ENCODE peak calls at places on chromosomes 4 and X, in seven cellular contexts. D, H, M, O, E, J and Q are unnamed samples.

GRCh38 chr4:158446106-158446505 is 75.6 kb upstream of the RXFP1 start:
- DNase-seq in D (no peak), H (peak), M (no peak), O (no peak), E (peak), J (no peak), Q (peak)

GRCh38 chr4:5615496-5616075 is 92.8 kb downstream of the EVC2 start:
- DNase-seq in D (no peak), H (no peak), M (no peak), O (peak), E (no peak), J (no peak), Q (no peak)

GRCh38 chr4:148795156-148795864 is 353.1 kb upstream of the NR3C2 start:
- DNase-seq in D (no peak), H (no peak), M (peak), O (peak), E (no peak), J (no peak), Q (peak)

GRCh38 chr4:154497901-154498300 is 6.3 kb upstream of the DCHS2 start:
- DNase-seq in D (no peak), H (no peak), M (no peak), O (no peak), E (no peak), J (no peak), Q (peak)

GRCh38 chr4:86264269-86264668 is 95.6 kb downstream of the MAPK10 start:
- DNase-seq in D (no peak), H (no peak), M (no peak), O (no peak), E (no peak), J (no peak), Q (no peak)

GRCh38 chr4:73439445-73439844 is 3.4 kb downstream of the AFP start:
- DNase-seq in D (no peak), H (no peak), M (no peak), O (no peak), E (no peak), J (no peak), Q (no peak)

GRCh38 chrX:45422216-45422925 is 221.7 kb upstream of the DIPK2B start:
- DNase-seq in D (no peak), H (no peak), M (peak), O (no peak), E (no peak), J (no peak), Q (no peak)

GRCh38 chr4:23768541-23768940 is 121.3 kb downstream of the PPARGC1A start:
- DNase-seq in D (no peak), H (no peak), M (no peak), O (no peak), E (no peak), J (no peak), Q (no peak)

GRCh38 chr4:169810325-169811323 is 52.9 kb upstream of the HPF1 start:
- DNase-seq in D (no peak), H (peak), M (peak), O (peak), E (peak), J (peak), Q (no peak)

DNA sequence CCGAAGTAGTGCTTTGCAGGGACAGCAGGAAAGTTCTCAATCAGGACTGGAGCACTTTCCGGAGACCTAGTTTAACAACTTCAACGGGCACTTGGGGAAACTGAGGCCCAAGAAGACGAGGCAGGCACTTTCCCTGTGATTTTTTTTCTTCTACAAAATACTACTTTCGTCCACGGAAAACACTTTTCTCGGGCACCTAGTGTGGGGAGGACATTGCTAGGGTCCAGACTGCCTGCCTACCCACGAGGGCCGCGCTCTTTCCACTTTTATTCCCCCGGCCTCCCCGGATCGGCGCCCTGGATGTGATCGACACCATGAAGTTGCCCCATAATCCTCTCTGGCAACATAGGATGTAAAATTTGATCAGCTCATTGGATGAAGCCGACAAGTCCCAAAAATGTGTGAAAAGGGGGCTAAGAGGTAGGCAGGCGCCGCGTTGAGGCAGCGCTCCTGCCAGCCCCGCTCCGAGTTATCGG is 125.5 kb upstream of the CXorf66 start:
- DNase-seq in D (no peak), H (no peak), M (no peak), O (peak), E (no peak), J (no peak), Q (no peak)
- H3K4me3 ChIP-seq in D (no peak), H (no peak), M (peak), O (no peak), E (peak), J (no peak), Q (no peak)

GRCh38 chrX:27915617-27916016 is 65.6 kb downstream of the DCAF8L1 start:
- DNase-seq in D (no peak), H (no peak), M (no peak), O (no peak), E (peak), J (no peak), Q (no peak)
- H3K4me3 ChIP-seq in D (no peak), H (no peak), M (no peak), O (no peak), E (no peak), J (no peak), Q (no peak)

GRCh38 chr4:80264825-80265224 is 1.6 kb upstream of the FGF5 start:
- DNase-seq in D (no peak), H (no peak), M (no peak), O (no peak), E (no peak), J (no peak), Q (no peak)
- H3K4me3 ChIP-seq in D (no peak), H (no peak), M (no peak), O (no peak), E (peak), J (no peak), Q (peak)

DNA sequence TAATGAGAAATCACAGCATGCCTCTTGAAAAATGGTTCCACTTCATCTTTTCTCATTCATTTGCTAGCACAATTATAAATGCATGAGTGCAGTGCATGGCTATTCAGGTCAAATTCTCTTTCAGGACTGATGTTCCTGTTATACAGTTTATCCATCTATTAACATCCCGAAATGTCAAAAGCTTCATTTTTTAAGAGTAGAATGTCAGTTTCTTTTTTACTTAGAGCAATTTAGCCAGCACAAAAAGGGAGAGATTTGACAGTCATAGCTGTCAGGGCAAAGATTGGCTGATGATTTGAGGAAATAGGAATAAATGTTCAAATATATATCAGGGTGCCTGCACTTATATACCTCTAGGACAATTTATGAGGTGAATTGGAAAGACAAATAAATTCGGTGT is 135.2 kb downstream of the ADGRL3 start:
- DNase-seq in D (no peak), H (no peak), M (no peak), O (no peak), E (no peak), J (no peak), Q (no peak)
- H3K4me3 ChIP-seq in D (no peak), H (no peak), M (no peak), O (no peak), E (no peak), J (no peak), Q (no peak)

DNA sequence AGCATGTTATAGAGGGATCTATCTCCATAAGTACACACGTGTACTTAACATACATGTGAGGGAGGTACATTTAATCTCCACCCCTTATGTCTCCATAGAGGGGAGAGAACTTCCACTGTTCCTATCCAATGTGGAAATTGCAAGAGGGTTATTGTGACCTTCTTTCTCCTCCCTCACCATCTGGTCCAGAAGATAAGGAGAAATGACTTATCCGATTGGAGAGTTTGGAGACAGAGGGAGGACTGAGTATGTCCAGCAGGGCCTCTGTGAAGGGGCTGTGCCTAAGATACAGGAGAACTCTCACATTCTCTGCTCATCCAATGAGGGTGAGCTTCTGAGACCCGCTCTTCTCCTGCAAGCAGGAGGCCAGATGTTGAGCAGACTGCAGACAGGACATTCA is 113.1 kb downstream of the QDPR start:
- DNase-seq in D (no peak), H (no peak), M (no peak), O (no peak), E (no peak), J (no peak), Q (no peak)
- H3K4me3 ChIP-seq in D (no peak), H (no peak), M (no peak), O (no peak), E (no peak), J (no peak), Q (no peak)

GRCh38 chrX:125203379-125203736 is 116.3 kb upstream of the TEX13C start:
- DNase-seq in D (no peak), H (no peak), M (no peak), O (peak), E (no peak), J (no peak), Q (peak)
- H3K4me3 ChIP-seq in D (peak), H (no peak), M (no peak), O (no peak), E (no peak), J (peak), Q (peak)

GRCh38 chr4:42637861-42638260 is 19.0 kb downstream of the ATP8A1 start:
- DNase-seq in D (no peak), H (no peak), M (no peak), O (no peak), E (no peak), J (no peak), Q (no peak)

GRCh38 chr4:42637104-42637503 is 19.8 kb downstream of the ATP8A1 start:
- DNase-seq in D (no peak), H (no peak), M (no peak), O (no peak), E (no peak), J (no peak), Q (no peak)

GRCh38 chr4:42640613-42641012 is 16.3 kb downstream of the ATP8A1 start:
- DNase-seq in D (no peak), H (no peak), M (no peak), O (no peak), E (no peak), J (no peak), Q (no peak)

GRCh38 chr4:42638276-42638675 is 18.6 kb downstream of the ATP8A1 start:
- DNase-seq in D (no peak), H (no peak), M (no peak), O (no peak), E (no peak), J (no peak), Q (peak)

GRCh38 chr4:42638993-42639392 is 17.9 kb downstream of the ATP8A1 start:
- DNase-seq in D (no peak), H (no peak), M (no peak), O (no peak), E (no peak), J (peak), Q (no peak)
- H3K4me3 ChIP-seq in D (no peak), H (no peak), M (no peak), O (no peak), E (no peak), J (peak), Q (no peak)

DNA sequence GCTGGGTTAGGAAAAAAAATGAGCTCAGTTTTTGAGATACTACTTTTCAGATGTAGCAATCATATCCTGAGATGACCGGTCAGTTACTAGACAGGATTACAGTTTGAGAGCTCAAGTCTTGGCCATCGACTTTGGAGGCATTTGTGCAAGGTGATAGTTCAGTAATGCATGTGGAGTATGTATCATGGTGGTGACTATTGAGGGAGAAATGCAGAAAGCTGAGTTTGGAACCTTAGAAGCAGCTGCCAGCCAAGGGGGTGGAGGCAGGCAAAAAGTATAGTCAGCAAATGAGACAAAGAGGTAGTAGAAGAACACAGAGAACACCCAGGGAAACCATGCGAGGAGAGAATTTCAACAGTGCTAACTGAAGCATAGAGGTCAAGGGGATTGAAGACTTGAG is 48.7 kb upstream of the SLC4A4 start:
- DNase-seq in D (no peak), H (no peak), M (peak), O (no peak), E (peak), J (no peak), Q (peak)
- H3K4me3 ChIP-seq in D (no peak), H (no peak), M (no peak), O (no peak), E (no peak), J (no peak), Q (no peak)